ENCODE peak calls at places on chromosomes 16 and 17, in eight cellular contexts. G is activated CD4-positive, alpha-beta T cell treated with anti-CD3 and anti-CD28 coated beads for 48 hours; I is WTC11; R is T-helper 9 cell; L is NCI-H69; X is Calu3; Y is NCI-H1048; S is HT-29. Q is an unnamed sample.

GRCh38 chr17:59349178-59349577 is 17.7 kb downstream of the YPEL2 start:
- DNase-seq in G (no peak), I (no peak), R (no peak), L (no peak), X (no peak), Y (no peak), S (no peak), Q (no peak)

GRCh38 chr16:20846030-20846429 is 39.7 kb downstream of the REXO5 start:
- DNase-seq in G (no peak), I (no peak), R (no peak), L (no peak), X (no peak), Y (no peak), S (no peak), Q (no peak)

GRCh38 chr17:2909164-2909852 is 113.1 kb downstream of the RAP1GAP2 start:
- DNase-seq in G (no peak), I (no peak), R (no peak), L (no peak), X (no peak), Y (no peak), S (no peak), Q (no peak)

GRCh38 chr17:65515959-65516948 is 45.2 kb downstream of the AXIN2 start:
- DNase-seq in G (no peak), I (no peak), R (no peak), L (peak), X (no peak), Y (no peak), S (peak), Q (no peak)

GRCh38 chr16:11249233-11250061 is 6.6 kb downstream of the SOCS1 start:
- DNase-seq in G (peak), I (no peak), R (no peak), L (no peak), X (no peak), Y (no peak), S (no peak), Q (no peak)

GRCh38 chr16:72957303-72958277 is 90.3 kb downstream of the ZFHX3 start:
- DNase-seq in G (no peak), I (no peak), R (no peak), L (no peak), X (no peak), Y (no peak), S (no peak), Q (no peak)

GRCh38 chr16:27829975-27830374 is 233.5 kb downstream of the GSG1L start:
- DNase-seq in G (no peak), I (no peak), R (no peak), L (no peak), X (no peak), Y (no peak), S (no peak), Q (no peak)

GRCh38 chr16:17474572-17474971 is 3.8 kb upstream of the XYLT1 start:
- DNase-seq in G (peak), I (no peak), R (no peak), L (no peak), X (no peak), Y (no peak), S (no peak), Q (no peak)

GRCh38 chr16:88914750-88915368 is 48.4 kb upstream of the PABPN1L start:
- DNase-seq in G (no peak), I (no peak), R (no peak), L (peak), X (no peak), Y (no peak), S (no peak), Q (no peak)

GRCh38 chr17:57937492-57937891 is 17.7 kb downstream of the CUEDC1 start:
- DNase-seq in G (no peak), I (no peak), R (no peak), L (no peak), X (no peak), Y (no peak), S (no peak), Q (no peak)

Q was measured in A549.